ENCODE peak calls at places on chromosomes 5 and 9, in eight cellular contexts. P is body of pancreas, S is kidney, U is thoracic aorta, Q is sigmoid colon, O is uterus, B is HCT116, Z is cardiac muscle cell. E is an unnamed sample. For H3K4me1 and H3K36me3, the result is how much of the 10 kb centered on the place peaks cover.

GRCh38 chr5:172637122-172637580 is 3.9 kb upstream of the NEURL1B start:
- DNase-seq in P (peak), S (no peak), U (no peak), Q (peak), O (no peak), B (no peak), Z (no peak), E (no peak)

GRCh38 chr9:123039617-123040219 is 6.3 kb downstream of the GPR21 start:
- DNase-seq in P (no peak), S (no peak), U (no peak), Q (no peak), O (no peak), B (no peak), Z (no peak), E (no peak)

GRCh38 chr5:160303690-160304089 is 8.7 kb downstream of the CCNJL start:
- DNase-seq in P (no peak), S (no peak), U (no peak), Q (no peak), O (no peak), B (no peak), Z (no peak), E (no peak)

GRCh38 chr9:104094534-104095020 is 468 bp downstream of the SMC2 start:
- DNase-seq in P (no peak), S (no peak), U (no peak), Q (no peak), O (no peak), B (no peak), Z (no peak), E (no peak)

GRCh38 chr5:79436224-79436623 is 77.7 kb downstream of the HOMER1 start:
- DNase-seq in P (no peak), S (no peak), U (no peak), Q (no peak), O (no peak), B (no peak), Z (no peak), E (no peak)

GRCh38 chr5:77851229-77852067 is 75.3 kb upstream of the TBCA start:
- DNase-seq in P (peak), S (peak), U (no peak), Q (no peak), O (no peak), B (no peak), Z (peak), E (no peak)

GRCh38 chr5:177537389-177538361 is 16.7 kb downstream of the FAM193B start:
- DNase-seq in P (peak), S (no peak), U (peak), Q (peak), O (peak), B (no peak), Z (peak), E (no peak)

GRCh38 chr9:69877852-69878507 is 57.4 kb downstream of the CFAP95 start:
- DNase-seq in P (no peak), S (no peak), U (no peak), Q (no peak), O (no peak), B (peak), Z (peak), E (no peak)

GRCh38 chr5:59712836-59713487 is 180.6 kb downstream of the PDE4D start:
- DNase-seq in P (no peak), S (no peak), U (no peak), Q (peak), O (no peak), B (no peak), Z (no peak), E (no peak)

GRCh38 chr5:125798311-125798710 is 624.9 kb upstream of the GRAMD2B start:
- DNase-seq in P (no peak), S (no peak), U (no peak), Q (no peak), O (no peak), B (peak), Z (peak), E (no peak)

GRCh38 chr9:120578614-120579013 is 1.4 kb downstream of the CDK5RAP2 start:
- DNase-seq in P (no peak), S (no peak), U (no peak), Q (no peak), O (no peak), B (no peak), Z (no peak), E (no peak)

GRCh38 chr5:82465235-82465634 is 187.1 kb upstream of the RPS23 start:
- DNase-seq in P (no peak), S (no peak), U (no peak), Q (no peak), O (no peak), B (no peak), Z (no peak), E (no peak)

GRCh38 chr5:56608216-56608925 is 207.0 kb upstream of the MAP3K1 start:
- DNase-seq in P (no peak), S (peak), U (no peak), Q (no peak), O (no peak), B (no peak), Z (no peak), E (no peak)

GRCh38 chr9:74887041-74887980 is at the start of gene TRPM6:
- DNase-seq in P (peak), S (peak), U (peak), Q (peak), O (peak), B (peak), Z (peak), E (peak)

GRCh38 chr9:69104830-69105527 is 69.1 kb upstream of the TJP2 start:
- DNase-seq in P (peak), S (peak), U (no peak), Q (no peak), O (no peak), B (peak), Z (no peak), E (no peak)

GRCh38 chr5:159511570-159511969 is 181.3 kb upstream of the IL12B start:
- DNase-seq in P (no peak), S (no peak), U (no peak), Q (no peak), O (no peak), B (no peak), Z (no peak), E (no peak)

GRCh38 chr5:180161420-180162303 is 47.3 kb downstream of the RASGEF1C start:
- DNase-seq in P (no peak), S (peak), U (no peak), Q (peak), O (no peak), B (no peak), Z (no peak), E (no peak)

DNA sequence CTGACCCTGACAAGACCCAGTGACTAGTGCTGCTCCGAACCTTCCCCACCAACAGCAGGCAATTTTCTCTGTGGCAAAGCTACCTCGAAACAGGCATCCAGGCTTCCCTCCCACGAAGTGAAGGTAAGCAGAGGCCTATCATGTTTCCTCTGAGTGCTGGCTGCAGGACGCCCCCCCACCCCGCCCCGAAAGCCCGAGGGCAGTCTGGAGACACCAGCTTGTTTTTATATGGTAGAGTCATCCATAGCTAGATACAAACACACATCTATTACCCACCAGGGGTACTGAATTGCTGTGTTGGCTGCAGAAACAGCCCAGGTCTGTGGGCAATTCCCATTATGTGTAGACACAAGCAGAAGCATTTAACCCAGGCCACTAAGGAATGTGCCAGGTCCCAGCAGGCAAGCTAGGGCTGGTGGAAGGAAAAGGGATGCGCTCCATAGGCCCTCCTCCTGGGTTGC is 40.4 kb downstream of the LIX1 start:
- DNase-seq in P (no peak), S (no peak), U (no peak), Q (no peak), O (no peak), B (no peak), Z (no peak), E (no peak)
- H3K27ac ChIP-seq in P (no peak), S (no peak), U (no peak), Q (peak), O (no peak), B (no peak), Z (peak), E (no peak)

GRCh38 chr9:6641961-6642360 is 3.6 kb downstream of the GLDC start:
- DNase-seq in P (no peak), S (no peak), U (no peak), Q (no peak), O (no peak), B (no peak), Z (no peak), E (no peak)
- H3K4me1 ChIP-seq in P (under half), S (under half), U (under half), Q (under half), O (under half), B (under half), Z (under half), E (under half)

GRCh38 chr9:97675655-97676054 is 21.5 kb downstream of the XPA start:
- DNase-seq in P (no peak), S (no peak), U (no peak), Q (no peak), O (no peak), B (no peak), Z (no peak), E (no peak)
- H3K36me3 ChIP-seq in P (under half), S (under half), U (under half), Q (half or more), O (under half), B (half or more), Z (half or more), E (half or more)

GRCh38 chr5:148397968-148398595 is 14.3 kb downstream of the FBXO38 start:
- DNase-seq in P (peak), S (no peak), U (no peak), Q (no peak), O (no peak), B (no peak), Z (no peak), E (no peak)

GRCh38 chr5:148398698-148399121 is 15.0 kb downstream of the FBXO38 start:
- DNase-seq in P (no peak), S (no peak), U (no peak), Q (no peak), O (no peak), B (no peak), Z (no peak), E (no peak)

GRCh38 chr5:148406406-148406805 is 22.6 kb downstream of the FBXO38 start:
- DNase-seq in P (no peak), S (no peak), U (no peak), Q (no peak), O (no peak), B (no peak), Z (no peak), E (no peak)

GRCh38 chr5:148403344-148403743 is 19.6 kb downstream of the FBXO38 start:
- DNase-seq in P (no peak), S (no peak), U (no peak), Q (no peak), O (no peak), B (no peak), Z (no peak), E (no peak)

DNA sequence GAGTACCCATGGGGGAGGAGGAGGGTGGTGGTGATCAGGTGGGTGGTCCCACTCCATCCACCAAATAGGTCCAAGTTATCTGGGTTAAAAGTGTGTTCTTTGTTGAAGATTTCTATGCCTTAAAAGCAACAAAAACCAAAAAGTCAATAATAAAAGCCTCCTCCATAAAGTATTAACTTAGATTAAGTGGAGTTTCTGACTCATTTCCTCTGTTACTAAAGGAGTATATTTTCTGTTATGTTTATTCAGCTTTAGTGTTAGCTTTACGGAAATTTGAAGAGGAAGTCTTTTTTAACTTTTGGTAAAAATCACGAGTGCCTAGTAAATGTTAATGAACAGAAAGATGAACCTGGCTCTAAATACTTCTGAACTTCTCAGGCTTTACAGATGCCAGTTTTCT is 17.8 kb downstream of the FBXO38 start:
- DNase-seq in P (no peak), S (no peak), U (no peak), Q (no peak), O (no peak), B (no peak), Z (no peak), E (no peak)
- H3K27ac ChIP-seq in P (no peak), S (no peak), U (peak), Q (no peak), O (no peak), B (no peak), Z (no peak), E (peak)

GRCh38 chr5:145945620-145946111 is 9.3 kb downstream of the SH3RF2 start:
- DNase-seq in P (peak), S (no peak), U (no peak), Q (no peak), O (no peak), B (no peak), Z (no peak), E (no peak)
- H3K4me1 ChIP-seq in P (half or more), S (under half), U (under half), Q (under half), O (under half), B (half or more), Z (under half), E (under half)

GRCh38 chr9:32406046-32406445 is 21.6 kb downstream of the ACO1 start:
- DNase-seq in P (no peak), S (no peak), U (no peak), Q (no peak), O (no peak), B (no peak), Z (no peak), E (no peak)
- H3K36me3 ChIP-seq in P (under half), S (under half), U (under half), Q (under half), O (under half), B (under half), Z (under half), E (half or more)

GRCh38 chr5:137728048-137728447 is 7.8 kb downstream of the KLHL3 start:
- DNase-seq in P (no peak), S (no peak), U (no peak), Q (no peak), O (no peak), B (no peak), Z (no peak), E (no peak)

GRCh38 chr5:137727623-137728022 is 8.3 kb downstream of the KLHL3 start:
- DNase-seq in P (no peak), S (no peak), U (no peak), Q (no peak), O (no peak), B (no peak), Z (no peak), E (no peak)

GRCh38 chr5:137718611-137719010 is 17.3 kb downstream of the KLHL3 start:
- DNase-seq in P (no peak), S (no peak), U (no peak), Q (no peak), O (no peak), B (no peak), Z (no peak), E (no peak)

DNA sequence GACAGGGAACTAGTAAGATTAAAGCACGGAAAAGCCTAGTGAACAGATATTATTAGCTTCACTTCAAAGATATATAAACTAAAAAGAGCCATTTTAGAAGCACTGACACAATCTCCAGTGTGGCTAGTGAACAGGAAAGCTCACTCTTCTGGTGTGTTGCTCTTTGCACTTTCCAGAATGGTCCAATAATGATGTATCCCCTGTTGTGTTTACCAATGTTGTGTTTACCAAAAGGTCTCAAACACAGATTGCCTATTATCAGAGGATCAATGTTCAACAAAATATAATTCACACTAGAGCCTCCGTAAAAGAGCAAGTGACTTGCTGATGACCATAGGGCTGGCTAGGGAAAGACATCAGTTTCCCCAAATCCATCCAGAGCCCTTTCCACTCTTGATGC is 11.6 kb downstream of the KLHL3 start:
- DNase-seq in P (no peak), S (no peak), U (no peak), Q (no peak), O (no peak), B (no peak), Z (no peak), E (no peak)
- H3K27ac ChIP-seq in P (no peak), S (no peak), U (no peak), Q (no peak), O (no peak), B (no peak), Z (no peak), E (no peak)

GRCh38 chr5:4419276-4419675 is 720.9 kb upstream of the ADAMTS16 start:
- DNase-seq in P (no peak), S (no peak), U (no peak), Q (no peak), O (no peak), B (no peak), Z (no peak), E (no peak)
- H3K4me1 ChIP-seq in P (under half), S (under half), U (under half), Q (under half), O (under half), B (under half), Z (under half), E (under half)

E was measured in esophagus squamous epithelium.